ENCODE peak calls at places on chromosomes 16 and 17, in five cellular contexts. W, Q, X, V and E are unnamed samples.

GRCh38 chr17:72719582-72720493 is 372.6 kb downstream of the SLC39A11 start:
- DNase-seq in V (no peak), Q (no peak), W (peak; percentile 38), X (no peak), E (no peak)

GRCh38 chr16:70735141-70735979 is 49.5 kb upstream of the MTSS2 start:
- DNase-seq in X (no peak), W (no peak), V (peak; percentile 53), Q (no peak), E (peak; percentile 87)

GRCh38 chr17:49798182-49798581 is 9.7 kb downstream of the KAT7 start:
- DNase-seq in X (no peak), Q (no peak), W (no peak), V (no peak), E (peak; percentile 76)

GRCh38 chr17:13576661-13577526 is 24.8 kb downstream of the HS3ST3A1 start:
- DNase-seq in W (no peak), X (no peak), Q (no peak), V (no peak), E (no peak)

GRCh38 chr16:89924298-89924924 is 1.3 kb downstream of the TUBB3 start:
- DNase-seq in X (peak; percentile 43), W (no peak), Q (peak; percentile 54), V (peak; percentile 94), E (peak; percentile 32)

GRCh38 chr16:72728516-72728915 is 319.4 kb downstream of the ZFHX3 start:
- DNase-seq in W (no peak), V (no peak), X (no peak), Q (no peak), E (no peak)

GRCh38 chr16:62829615-62830014 is 793.4 kb upstream of the CDH8 start:
- DNase-seq in Q (no peak), W (no peak), V (no peak), X (no peak), E (no peak)

GRCh38 chr17:41863074-41863843 is 2.0 kb downstream of the KLHL11 start:
- DNase-seq in W (no peak), X (no peak), Q (peak; percentile 20), V (peak; percentile 28), E (no peak)

GRCh38 chr16:27230562-27230991 is 27.3 kb downstream of the KDM8 start:
- DNase-seq in V (no peak), Q (no peak), W (peak; percentile 64), X (no peak), E (no peak)

GRCh38 chr17:49361129-49361901 is 735 bp downstream of the ZNF652 start:
- DNase-seq in X (peak; percentile 49), W (peak; percentile 72), V (no peak), Q (peak; percentile 33), E (peak; percentile 37)

DNA sequence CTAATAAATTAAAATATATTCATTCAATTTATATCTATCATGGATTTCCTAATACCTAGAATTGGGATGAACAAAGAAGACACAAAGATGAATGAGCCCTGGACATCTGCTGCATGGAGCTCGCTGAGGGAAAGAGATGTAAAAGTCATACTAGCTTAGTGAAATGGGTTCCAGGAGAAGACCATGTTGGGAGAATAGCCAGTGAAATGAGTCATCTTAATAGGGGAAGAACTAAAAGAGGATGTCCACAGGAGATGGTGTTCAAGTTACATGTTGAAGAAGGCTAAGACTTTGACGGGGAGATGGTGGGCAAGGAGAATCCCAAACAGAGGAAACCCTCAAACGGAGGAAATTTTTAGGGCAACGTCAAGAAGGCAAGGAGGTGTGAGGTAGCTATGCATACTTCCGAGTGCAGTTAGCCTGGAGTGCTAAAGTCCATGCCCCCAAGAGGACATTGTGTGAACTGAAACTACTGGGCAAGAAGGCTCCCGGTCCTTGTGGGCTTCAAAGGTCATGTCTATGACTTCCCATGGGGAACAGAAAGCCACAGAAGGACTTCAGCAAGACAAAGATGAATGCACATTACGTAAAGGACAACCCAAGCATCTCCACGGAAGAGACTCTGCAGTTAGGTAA is 220.5 kb upstream of the CDH11 start:
- DNase-seq in W (no peak), X (no peak), Q (no peak), V (peak; percentile 2), E (peak; percentile 8)
- TF ChIP-seq CTCF in W (no peak), X (no peak), Q (no peak), V (peak; percentile 14), E (no peak)

GRCh38 chr17:47744168-47745036 is 11.4 kb downstream of the TBX21 start:
- DNase-seq in W (no peak), V (no peak), X (no peak), Q (no peak), E (no peak)

GRCh38 chr17:47741109-47741792 is 8.2 kb downstream of the TBX21 start:
- DNase-seq in X (no peak), W (no peak), Q (no peak), V (no peak), E (no peak)

GRCh38 chr17:47745037-47745380 is 12.0 kb downstream of the TBX21 start:
- DNase-seq in X (no peak), W (no peak), Q (no peak), V (no peak), E (no peak)

GRCh38 chr17:47741793-47742145 is 8.7 kb downstream of the TBX21 start:
- DNase-seq in W (no peak), V (no peak), X (no peak), Q (no peak), E (peak; percentile 70)

GRCh38 chr17:47742319-47743181 is 9.5 kb downstream of the TBX21 start:
- DNase-seq in Q (no peak), V (peak; percentile 81), W (no peak), X (peak; percentile 47), E (no peak)
- TF ChIP-seq CTCF in Q (peak; percentile 28), V (peak; percentile 77), W (peak; percentile 43), X (peak; percentile 67), E (peak; percentile 30)

GRCh38 chr16:86685071-86685470 is 106.7 kb downstream of the FOXL1 start:
- DNase-seq in Q (no peak), W (no peak), X (no peak), V (no peak), E (no peak)
- TF ChIP-seq CTCF in Q (no peak), W (no peak), X (no peak), V (no peak), E (no peak)

GRCh38 chr16:12260647-12261262 is 284.2 kb downstream of the SNX29 start:
- DNase-seq in V (peak; percentile 71), Q (no peak), W (no peak), X (no peak), E (peak; percentile 71)
- TF ChIP-seq CTCF in V (peak; percentile 35), Q (no peak), W (no peak), X (no peak), E (peak; percentile 19)

DNA sequence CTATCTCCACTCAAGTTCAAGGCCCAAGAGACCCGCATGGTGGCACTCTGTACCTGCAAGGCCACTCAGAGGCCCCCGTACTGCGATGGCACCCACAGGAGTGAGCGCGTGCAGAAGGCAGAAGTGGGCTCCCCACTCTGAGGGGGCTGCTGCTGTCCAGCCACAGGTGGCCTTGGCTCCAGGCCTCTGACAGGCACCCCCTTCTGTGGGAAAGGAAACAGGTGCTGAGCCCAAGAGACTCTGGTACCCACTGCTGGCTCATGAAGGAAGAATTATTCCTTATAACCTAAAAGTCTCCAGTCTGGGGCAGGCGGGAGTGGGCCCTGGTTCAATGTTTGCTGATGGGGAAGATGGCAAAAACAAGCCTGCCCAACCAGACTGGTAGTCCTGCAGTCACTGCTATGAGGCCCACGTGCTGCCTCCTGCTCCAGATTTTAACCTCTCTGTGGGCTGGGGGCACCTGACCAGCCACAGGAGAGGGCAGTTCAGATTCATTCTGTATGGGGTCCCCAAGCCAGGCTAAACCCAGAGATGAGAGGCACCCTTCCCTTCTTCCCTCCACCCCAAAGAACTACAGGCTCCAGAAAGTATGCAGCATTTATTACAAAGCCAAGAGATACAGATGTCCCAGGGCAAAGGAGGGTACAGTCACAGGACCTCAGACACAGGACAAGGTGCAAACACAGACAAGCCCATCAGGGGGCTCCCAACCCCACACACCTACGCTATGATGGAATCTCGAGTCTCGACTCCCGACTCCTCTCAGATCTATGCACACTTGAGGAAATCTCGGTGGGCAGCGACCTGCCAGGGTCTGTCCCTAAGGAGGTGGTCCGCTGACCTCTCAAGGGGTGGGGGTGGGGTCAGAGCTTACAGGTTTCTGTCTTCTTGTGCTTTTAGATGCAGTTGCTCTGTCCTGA is 3.4 kb downstream of the CISD3 start:
- DNase-seq in Q (no peak), X (peak; percentile 75), V (no peak), W (no peak), E (no peak)
- TF ChIP-seq CTCF in Q (no peak), X (peak; percentile 70), V (peak; percentile 19), W (peak; percentile 21), E (peak; percentile 18)

GRCh38 chr17:37570527-37571093 is 38.6 kb downstream of the SYNRG start:
- DNase-seq in V (peak; percentile 67), Q (peak; percentile 48), X (peak; percentile 92), W (no peak), E (peak; percentile 65)
- TF ChIP-seq CTCF in V (peak; percentile 68), Q (peak; percentile 38), X (peak; percentile 88), W (no peak), E (peak; percentile 50)

GRCh38 chr17:2427910-2428309 is 27.1 kb upstream of the MNT start:
- DNase-seq in X (no peak), V (no peak), Q (no peak), W (no peak), E (no peak)
- TF ChIP-seq CTCF in X (no peak), V (no peak), Q (no peak), W (no peak), E (no peak)